ENCODE peak calls at places on chromosomes 2 and 18, in four cellular contexts. W is GM12878, M is IMR-90, G is K562. L is an unnamed sample.
A peak's percentile ranks its signal among the peaks of the same experiment; 100 is the strongest.

GRCh38 chr2:200217320-200217719 is 89.2 kb upstream of the SPATS2L start:
- DNase-seq in W (no peak), M (no peak), G (no peak), L (no peak)

GRCh38 chr2:164873096-164873670 is 31.6 kb upstream of the COBLL1 start:
- DNase-seq in W (no peak), M (no peak), G (no peak), L (no peak)

GRCh38 chr2:209579236-209579749 is 155.4 kb downstream of the MAP2 start:
- DNase-seq in W (no peak), M (no peak), G (no peak), L (peak; percentile 27)

GRCh38 chr2:111705711-111706323 is 178.2 kb downstream of the ANAPC1 start:
- DNase-seq in W (peak; percentile 78), M (peak; percentile 97), G (no peak), L (peak; percentile 82)

GRCh38 chr18:36580874-36581750 is 247.7 kb downstream of the TPGS2 start:
- DNase-seq in W (no peak), M (peak; percentile 75), G (no peak), L (no peak)

GRCh38 chr18:49500136-49500921 is 13.3 kb upstream of the C18orf32 start:
- DNase-seq in W (no peak), M (no peak), G (no peak), L (no peak)

GRCh38 chr2:237878321-237879057 is 19.1 kb downstream of the RAMP1 start:
- DNase-seq in W (no peak), M (no peak), G (no peak), L (no peak)

GRCh38 chr2:17555150-17555549 is 14.7 kb downstream of the VSNL1 start:
- DNase-seq in W (no peak), M (no peak), G (no peak), L (no peak)

GRCh38 chr2:121480826-121481225 is 49.9 kb upstream of the RNU4ATAC start:
- DNase-seq in W (no peak), M (peak; percentile 92), G (no peak), L (peak; percentile 8)

GRCh38 chr2:118643286-118643685 is 204.2 kb downstream of the EN1 start:
- DNase-seq in W (no peak), M (no peak), G (no peak), L (no peak)

GRCh38 chr2:237714690-237715458 is 83.7 kb upstream of the RBM44 start:
- DNase-seq in W (no peak), M (peak; percentile 66), G (no peak), L (peak; percentile 60)

GRCh38 chr2:64402876-64403275 is 51.1 kb upstream of the LGALSL start:
- DNase-seq in W (no peak), M (no peak), G (peak; percentile 22), L (peak; percentile 55)

GRCh38 chr18:48804856-48805610 is 145.7 kb downstream of the SMAD7 start:
- DNase-seq in W (no peak), M (no peak), G (no peak), L (no peak)

GRCh38 chr18:2597639-2598038 is 26.3 kb downstream of the NDC80 start:
- DNase-seq in W (no peak), M (no peak), G (no peak), L (no peak)

GRCh38 chr2:239311132-239312040 is 89.4 kb downstream of the HDAC4 start:
- DNase-seq in W (no peak), M (no peak), G (no peak), L (no peak)

GRCh38 chr2:109318150-109318948 is 189.3 kb downstream of the SH3RF3 start:
- DNase-seq in W (no peak), M (peak; percentile 98), G (no peak), L (no peak)

GRCh38 chr2:192090878-192091277 is 103.9 kb downstream of the TMEFF2 start:
- DNase-seq in W (no peak), M (no peak), G (no peak), L (no peak)

GRCh38 chr2:183892315-183892941 is 705.9 kb upstream of the ZNF804A start:
- DNase-seq in W (no peak), M (no peak), G (no peak), L (no peak)

GRCh38 chr2:26735883-26736588 is 28.0 kb upstream of the SLC35F6 start:
- DNase-seq in W (no peak), M (no peak), G (no peak), L (peak; percentile 11)

GRCh38 chr18:56083097-56083865 is 495.3 kb upstream of the TCF4 start:
- DNase-seq in W (no peak), M (peak; percentile 92), G (no peak), L (peak; percentile 99)

GRCh38 chr2:10091182-10091932 is 11.1 kb upstream of the CYS1 start:
- DNase-seq in W (no peak), M (no peak), G (no peak), L (no peak)

GRCh38 chr2:16907645-16908282 is 242.1 kb upstream of the CYRIA start:
- DNase-seq in W (no peak), M (no peak), G (no peak), L (no peak)

GRCh38 chr2:189411860-189412259 is 29.4 kb upstream of the WDR75 start:
- DNase-seq in W (no peak), M (peak; percentile 96), G (no peak), L (peak; percentile 49)

GRCh38 chr2:169964740-169965139 is 137.5 kb downstream of the UBR3 start:
- DNase-seq in W (no peak), M (no peak), G (no peak), L (peak; percentile 7)

GRCh38 chr2:66582975-66583842 is 148.3 kb downstream of the MEIS1 start:
- DNase-seq in W (no peak), M (peak; percentile 55), G (no peak), L (no peak)
- TF ChIP-seq FOS in W (no peak), M (no peak), G (no peak), L (no peak)

GRCh38 chr18:25284278-25284677 is 67.7 kb downstream of the ZNF521 start:
- DNase-seq in W (no peak), M (no peak), G (no peak), L (no peak)
- H3K4me2 ChIP-seq in W (no peak overlapping the region), M (no peak overlapping the region), G (no peak overlapping the region), L (peak overlapping the region; percentile 34)

GRCh38 chr18:45212186-45213039 is 402.9 kb upstream of the SLC14A2 start:
- DNase-seq in W (peak; percentile 58), M (peak; percentile 74), G (peak; percentile 41), L (peak; percentile 76)
- H2AFZ ChIP-seq in W (no peak overlapping the region), M (no peak overlapping the region), G (no peak overlapping the region), L (no peak overlapping the region)

GRCh38 chr2:144521702-144522101 is 1.8 kb upstream of the ZEB2 start:
- DNase-seq in W (no peak), M (no peak), G (no peak), L (no peak)

GRCh38 chr2:144520718-144521487 is 984 bp upstream of the ZEB2 start:
- DNase-seq in W (no peak), M (peak; percentile 62), G (no peak), L (peak; percentile 79)

GRCh38 chr2:144519597-144519933 is 354 bp downstream of the ZEB2 start:
- DNase-seq in W (no peak), M (no peak), G (no peak), L (no peak)

GRCh38 chr2:144518744-144519596 is 949 bp downstream of the ZEB2 start:
- DNase-seq in W (peak; percentile 41), M (no peak), G (no peak), L (peak; percentile 56)

GRCh38 chr2:144519934-144520717 is at the start of gene ZEB2:
- DNase-seq in W (no peak), M (peak; percentile 84), G (peak; percentile 79), L (peak; percentile 87)
- TF ChIP-seq FOS in W (no peak), M (no peak), G (no peak), L (no peak)

DNA sequence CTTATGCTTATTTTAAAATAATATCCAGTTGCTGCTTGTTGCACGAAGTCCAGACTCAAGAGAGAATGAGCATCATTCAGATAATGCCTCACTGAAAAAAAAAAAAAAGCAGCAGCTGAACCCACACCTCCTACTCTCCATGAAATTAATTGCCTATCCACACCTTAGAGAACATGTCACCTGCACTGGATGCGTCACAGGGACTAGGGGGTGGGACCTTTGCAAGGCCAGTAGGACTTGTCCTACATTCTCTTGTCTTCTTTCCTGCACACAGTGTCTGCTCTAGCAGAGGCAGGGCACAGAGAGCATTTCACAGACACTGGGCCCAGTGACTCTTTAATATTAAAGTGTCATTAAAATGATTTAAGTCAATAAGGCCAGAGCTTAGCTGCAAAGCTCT is at the start of gene ABCA12:
- DNase-seq in W (no peak), M (no peak), G (no peak), L (no peak)
- H3K4me2 ChIP-seq in W (peak within 1 kb of the TSS; percentile 59), M (peak within 1 kb of the TSS; percentile 66), G (no peak within 1 kb of the TSS), L (no peak within 1 kb of the TSS)

DNA sequence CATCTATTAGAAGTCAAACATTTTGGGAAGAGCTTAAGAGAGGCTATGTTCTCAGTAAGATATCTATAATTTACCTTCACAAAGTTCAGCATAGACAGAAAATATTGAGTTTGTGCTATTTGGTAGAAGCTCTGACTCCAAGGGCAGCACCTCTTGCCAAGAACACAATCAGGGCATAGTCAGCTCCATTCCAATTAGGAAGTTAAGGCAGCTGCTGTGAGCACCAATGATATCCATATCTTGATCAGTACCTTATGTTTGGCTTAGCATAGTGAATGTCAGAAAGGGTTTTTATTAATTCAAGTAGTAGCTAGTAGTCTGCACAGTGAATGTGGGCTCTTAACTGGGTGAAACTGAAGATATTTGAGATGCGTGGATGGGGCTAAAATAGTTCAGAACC is 86.4 kb upstream of the SPRED2 start:
- DNase-seq in W (no peak), M (no peak), G (no peak), L (no peak)
- H2AFZ ChIP-seq in W (no peak overlapping the region), M (no peak overlapping the region), G (no peak overlapping the region), L (no peak overlapping the region)

GRCh38 chr2:233350708-233351107 is 3.6 kb upstream of the DGKD start:
- DNase-seq in W (no peak), M (peak; percentile 90), G (peak; percentile 81), L (peak; percentile 70)
- TF ChIP-seq FOS in W (no peak), M (peak; percentile 96), G (peak; percentile 79), L (peak; percentile 95)